ENCODE peak calls at places on chromosomes 4 and X, in six cellular contexts. One of them, this sample, is unnamed.

GRCh38 chrX:19616959-19617358 is 101.7 kb upstream of the MAP3K15 start:
- DNase-seq in right lobe of liver: no peak
- DNase-seq in BE2C: no peak
- DNase-seq in body of pancreas: no peak
- DNase-seq in dorsolateral prefrontal cortex: no peak
- DNase-seq in B cell: no peak
- DNase-seq in this sample: no peak

GRCh38 chr4:152719856-152720556 is 40.2 kb upstream of the TMEM154 start:
- DNase-seq in right lobe of liver: no peak
- DNase-seq in BE2C: no peak
- DNase-seq in body of pancreas: no peak
- DNase-seq in dorsolateral prefrontal cortex: no peak
- DNase-seq in B cell: no peak
- DNase-seq in this sample: no peak

GRCh38 chr4:41506071-41506470 is 31.9 kb upstream of the LIMCH1 start:
- DNase-seq in right lobe of liver: no peak
- DNase-seq in BE2C: no peak
- DNase-seq in body of pancreas: no peak
- DNase-seq in dorsolateral prefrontal cortex: no peak
- DNase-seq in B cell: no peak
- DNase-seq in this sample: no peak

GRCh38 chr4:53855886-53856260 is 208.5 kb downstream of the CHIC2 start:
- DNase-seq in right lobe of liver: no peak
- DNase-seq in BE2C: no peak
- DNase-seq in body of pancreas: no peak
- DNase-seq in dorsolateral prefrontal cortex: no peak
- DNase-seq in B cell: no peak
- DNase-seq in this sample: no peak

GRCh38 chr4:166700592-166700991 is 533.7 kb downstream of the SPOCK3 start:
- DNase-seq in right lobe of liver: no peak
- DNase-seq in BE2C: no peak
- DNase-seq in body of pancreas: no peak
- DNase-seq in dorsolateral prefrontal cortex: no peak
- DNase-seq in B cell: no peak
- DNase-seq in this sample: no peak

GRCh38 chrX:77442728-77443127 is 4.5 kb upstream of the FGF16 start:
- DNase-seq in right lobe of liver: no peak
- DNase-seq in BE2C: no peak
- DNase-seq in body of pancreas: no peak
- DNase-seq in dorsolateral prefrontal cortex: no peak
- DNase-seq in B cell: no peak
- DNase-seq in this sample: no peak

GRCh38 chr4:20623936-20624335 is 76.3 kb upstream of the PACRGL start:
- DNase-seq in right lobe of liver: no peak
- DNase-seq in BE2C: no peak
- DNase-seq in body of pancreas: no peak
- DNase-seq in dorsolateral prefrontal cortex: no peak
- DNase-seq in B cell: no peak
- DNase-seq in this sample: no peak

GRCh38 chr4:153113061-153113837 is 91.0 kb upstream of the TRIM2 start:
- DNase-seq in right lobe of liver: no peak
- DNase-seq in BE2C: no peak
- DNase-seq in body of pancreas: no peak
- DNase-seq in dorsolateral prefrontal cortex: no peak
- DNase-seq in B cell: no peak
- DNase-seq in this sample: no peak

GRCh38 chr4:2837904-2838496 is 5.6 kb upstream of the ADD1 start:
- DNase-seq in right lobe of liver: no peak
- DNase-seq in BE2C: no peak
- DNase-seq in body of pancreas: no peak
- DNase-seq in dorsolateral prefrontal cortex: no peak
- DNase-seq in B cell: peak
- DNase-seq in this sample: no peak

GRCh38 chr4:105622269-105622668 is 69.8 kb downstream of the ARHGEF38 start:
- DNase-seq in right lobe of liver: no peak
- DNase-seq in BE2C: no peak
- DNase-seq in body of pancreas: no peak
- DNase-seq in dorsolateral prefrontal cortex: no peak
- DNase-seq in B cell: no peak
- DNase-seq in this sample: no peak

GRCh38 chrX:19361701-19362100 is 18.0 kb downstream of the PDHA1 start:
- DNase-seq in right lobe of liver: no peak
- DNase-seq in BE2C: no peak
- DNase-seq in body of pancreas: no peak
- DNase-seq in dorsolateral prefrontal cortex: no peak
- DNase-seq in B cell: no peak
- DNase-seq in this sample: no peak

GRCh38 chrX:43971966-43972961 is 926 bp downstream of the NDP start:
- DNase-seq in right lobe of liver: no peak
- DNase-seq in BE2C: no peak
- DNase-seq in body of pancreas: peak
- DNase-seq in dorsolateral prefrontal cortex: no peak
- DNase-seq in B cell: no peak
- DNase-seq in this sample: no peak

GRCh38 chrX:41877167-41877566 is 46.2 kb downstream of the CASK start:
- DNase-seq in right lobe of liver: no peak
- DNase-seq in BE2C: no peak
- DNase-seq in body of pancreas: no peak
- DNase-seq in dorsolateral prefrontal cortex: no peak
- DNase-seq in B cell: no peak
- DNase-seq in this sample: no peak

GRCh38 chrX:15310117-15310516 is 5.3 kb downstream of the ASB11 start:
- DNase-seq in right lobe of liver: no peak
- DNase-seq in BE2C: no peak
- DNase-seq in body of pancreas: peak
- DNase-seq in dorsolateral prefrontal cortex: no peak
- DNase-seq in B cell: no peak
- DNase-seq in this sample: no peak

GRCh38 chr4:1315838-1316536 is 26.3 kb downstream of the MAEA start:
- DNase-seq in right lobe of liver: no peak
- DNase-seq in BE2C: no peak
- DNase-seq in body of pancreas: no peak
- DNase-seq in dorsolateral prefrontal cortex: no peak
- DNase-seq in B cell: no peak
- DNase-seq in this sample: no peak

GRCh38 chr4:8911311-8912088 is 39.9 kb upstream of the HMX1 start:
- DNase-seq in right lobe of liver: peak
- DNase-seq in BE2C: no peak
- DNase-seq in body of pancreas: no peak
- DNase-seq in dorsolateral prefrontal cortex: peak
- DNase-seq in B cell: peak
- DNase-seq in this sample: no peak

GRCh38 chrX:119512145-119512800 is 44.0 kb downstream of the SLC25A5 start:
- DNase-seq in right lobe of liver: peak
- DNase-seq in BE2C: peak
- DNase-seq in body of pancreas: peak
- DNase-seq in dorsolateral prefrontal cortex: no peak
- DNase-seq in B cell: no peak
- DNase-seq in this sample: peak

GRCh38 chrX:153657161-153657560 is 10.2 kb downstream of the DUSP9 start:
- DNase-seq in right lobe of liver: no peak
- DNase-seq in BE2C: no peak
- DNase-seq in body of pancreas: no peak
- DNase-seq in dorsolateral prefrontal cortex: no peak
- DNase-seq in B cell: no peak
- DNase-seq in this sample: no peak

GRCh38 chrX:153659268-153659667 is 12.3 kb downstream of the DUSP9 start:
- DNase-seq in right lobe of liver: no peak
- DNase-seq in BE2C: no peak
- DNase-seq in body of pancreas: no peak
- DNase-seq in dorsolateral prefrontal cortex: no peak
- DNase-seq in B cell: no peak
- DNase-seq in this sample: no peak

GRCh38 chrX:153665726-153666306 is 7.8 kb downstream of the PNCK start:
- DNase-seq in right lobe of liver: no peak
- DNase-seq in BE2C: no peak
- DNase-seq in body of pancreas: no peak
- DNase-seq in dorsolateral prefrontal cortex: no peak
- DNase-seq in B cell: no peak
- DNase-seq in this sample: no peak

GRCh38 chrX:153667281-153667831 is 6.3 kb downstream of the PNCK start:
- DNase-seq in right lobe of liver: no peak
- DNase-seq in BE2C: no peak
- DNase-seq in body of pancreas: no peak
- DNase-seq in dorsolateral prefrontal cortex: no peak
- DNase-seq in B cell: no peak
- DNase-seq in this sample: no peak

DNA sequence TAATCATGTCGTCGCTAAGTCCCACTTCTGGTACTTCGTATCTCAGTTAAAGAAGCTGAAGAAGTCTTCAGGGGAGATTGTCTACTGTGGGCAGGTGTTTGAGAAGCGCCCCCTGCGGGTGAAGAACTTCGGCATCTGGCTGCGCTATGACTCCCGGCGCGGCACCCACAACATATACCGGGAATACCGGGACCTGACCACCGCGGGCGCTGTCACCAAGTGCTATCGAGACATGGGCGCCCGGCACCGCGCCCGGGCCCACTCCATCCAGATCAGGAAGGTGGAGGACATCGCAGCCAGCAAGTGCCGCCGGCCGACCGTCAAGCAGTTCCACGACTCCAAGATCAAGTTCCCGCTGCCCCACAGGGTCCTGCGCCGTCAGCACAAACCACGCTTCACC is 11.3 kb downstream of the PNCK start:
- DNase-seq in right lobe of liver: peak
- DNase-seq in BE2C: peak
- DNase-seq in body of pancreas: peak
- DNase-seq in dorsolateral prefrontal cortex: no peak
- DNase-seq in B cell: no peak
- DNase-seq in this sample: no peak
- TF ChIP-seq CTCF in right lobe of liver: peak
- TF ChIP-seq CTCF in BE2C: peak
- TF ChIP-seq CTCF in body of pancreas: peak
- TF ChIP-seq CTCF in dorsolateral prefrontal cortex: peak
- TF ChIP-seq CTCF in B cell: peak
- TF ChIP-seq CTCF in this sample: peak

GRCh38 chr4:125750399-125750798 is 435.6 kb downstream of the FAT4 start:
- DNase-seq in right lobe of liver: no peak
- DNase-seq in BE2C: no peak
- DNase-seq in body of pancreas: no peak
- DNase-seq in dorsolateral prefrontal cortex: no peak
- DNase-seq in B cell: no peak
- DNase-seq in this sample: no peak

GRCh38 chr4:125744891-125745364 is 430.2 kb downstream of the FAT4 start:
- DNase-seq in right lobe of liver: no peak
- DNase-seq in BE2C: no peak
- DNase-seq in body of pancreas: no peak
- DNase-seq in dorsolateral prefrontal cortex: no peak
- DNase-seq in B cell: no peak
- DNase-seq in this sample: no peak

GRCh38 chr4:125750827-125751466 is 436.2 kb downstream of the FAT4 start:
- DNase-seq in right lobe of liver: no peak
- DNase-seq in BE2C: peak
- DNase-seq in body of pancreas: peak
- DNase-seq in dorsolateral prefrontal cortex: no peak
- DNase-seq in B cell: no peak
- DNase-seq in this sample: no peak

GRCh38 chr4:125749354-125749753 is 434.6 kb downstream of the FAT4 start:
- DNase-seq in right lobe of liver: no peak
- DNase-seq in BE2C: no peak
- DNase-seq in body of pancreas: no peak
- DNase-seq in dorsolateral prefrontal cortex: no peak
- DNase-seq in B cell: no peak
- DNase-seq in this sample: no peak
- TF ChIP-seq CTCF in right lobe of liver: no peak
- TF ChIP-seq CTCF in BE2C: no peak
- TF ChIP-seq CTCF in body of pancreas: no peak
- TF ChIP-seq CTCF in dorsolateral prefrontal cortex: no peak
- TF ChIP-seq CTCF in B cell: peak
- TF ChIP-seq CTCF in this sample: no peak

DNA sequence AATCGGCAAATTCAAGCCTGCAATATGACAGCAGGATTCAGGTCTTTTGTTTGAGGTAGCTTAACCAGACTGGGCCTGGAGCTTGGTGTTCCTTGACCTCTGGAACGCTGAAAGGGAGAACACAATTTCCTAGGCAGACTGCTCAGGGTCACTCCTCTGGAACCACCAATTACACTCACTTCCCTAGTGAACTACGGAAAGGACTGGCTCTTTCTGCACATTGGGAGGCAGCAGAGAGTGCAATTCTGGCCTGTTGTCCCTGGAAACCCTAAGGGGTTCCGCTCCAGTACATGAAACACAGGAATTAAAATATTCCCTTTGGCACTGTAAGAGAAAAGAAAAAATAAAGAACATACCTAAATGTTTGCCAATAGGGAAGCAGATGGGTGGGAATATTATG is 58.6 kb downstream of the GPC3 start:
- DNase-seq in right lobe of liver: no peak
- DNase-seq in BE2C: no peak
- DNase-seq in body of pancreas: no peak
- DNase-seq in dorsolateral prefrontal cortex: no peak
- DNase-seq in B cell: no peak
- DNase-seq in this sample: no peak
- TF ChIP-seq CTCF in right lobe of liver: no peak
- TF ChIP-seq CTCF in BE2C: no peak
- TF ChIP-seq CTCF in body of pancreas: no peak
- TF ChIP-seq CTCF in dorsolateral prefrontal cortex: no peak
- TF ChIP-seq CTCF in B cell: no peak
- TF ChIP-seq CTCF in this sample: no peak

DNA sequence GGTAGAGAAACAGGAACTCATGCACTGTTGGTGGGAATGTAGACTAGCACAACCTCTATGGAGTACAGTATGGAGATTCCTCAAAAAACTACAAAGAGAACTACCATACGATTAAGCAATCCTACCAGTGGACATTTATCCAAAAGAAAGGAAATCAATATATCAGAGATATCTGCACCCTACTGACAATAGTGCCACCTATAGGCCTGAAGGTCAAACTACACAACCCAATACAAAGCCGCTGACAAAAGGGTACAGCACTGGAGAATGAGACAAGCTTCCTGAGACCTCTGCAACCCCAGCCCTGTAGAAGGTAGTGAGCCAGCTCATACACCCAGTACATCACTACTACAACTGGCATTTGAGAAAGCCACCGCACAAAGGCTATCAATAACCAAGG is 67.1 kb downstream of the CBR4 start:
- DNase-seq in right lobe of liver: no peak
- DNase-seq in BE2C: no peak
- DNase-seq in body of pancreas: no peak
- DNase-seq in dorsolateral prefrontal cortex: no peak
- DNase-seq in B cell: no peak
- DNase-seq in this sample: no peak
- TF ChIP-seq CTCF in right lobe of liver: peak
- TF ChIP-seq CTCF in BE2C: peak
- TF ChIP-seq CTCF in body of pancreas: no peak
- TF ChIP-seq CTCF in dorsolateral prefrontal cortex: no peak
- TF ChIP-seq CTCF in B cell: peak
- TF ChIP-seq CTCF in this sample: peak

DNA sequence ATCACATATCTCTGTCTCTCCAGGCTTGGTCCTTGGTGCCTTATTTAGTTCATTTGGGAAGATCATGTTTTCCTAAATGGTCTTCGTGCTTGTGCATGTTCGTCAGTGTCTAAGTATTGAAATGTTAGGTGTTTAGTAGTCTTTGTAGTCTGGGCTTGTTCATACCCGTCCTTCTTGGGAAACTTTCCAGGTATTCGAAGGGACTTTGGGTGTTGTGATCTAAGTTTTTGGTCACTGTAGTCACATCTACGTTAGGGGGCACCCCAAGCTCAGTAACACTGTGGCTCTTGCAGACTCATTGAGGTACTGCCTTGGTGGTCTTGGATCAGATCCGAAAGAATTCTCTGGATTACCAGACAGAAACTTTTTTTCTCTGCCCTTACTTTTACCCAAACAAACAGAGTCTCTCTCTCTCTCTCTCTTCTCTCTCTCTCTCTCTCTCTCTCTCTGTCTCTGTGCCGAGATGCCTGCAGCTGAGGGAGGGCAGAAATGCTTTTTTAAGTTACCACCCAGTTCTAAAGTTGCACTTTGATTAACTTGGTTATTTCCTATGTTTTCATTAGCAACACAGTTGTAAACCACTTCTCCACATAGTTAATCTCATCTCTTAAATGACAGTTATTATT is 67.6 kb upstream of the SLC7A3 start:
- DNase-seq in right lobe of liver: no peak
- DNase-seq in BE2C: peak
- DNase-seq in body of pancreas: peak
- DNase-seq in dorsolateral prefrontal cortex: no peak
- DNase-seq in B cell: no peak
- DNase-seq in this sample: no peak
- TF ChIP-seq CTCF in right lobe of liver: no peak
- TF ChIP-seq CTCF in BE2C: peak
- TF ChIP-seq CTCF in body of pancreas: no peak
- TF ChIP-seq CTCF in dorsolateral prefrontal cortex: peak
- TF ChIP-seq CTCF in B cell: no peak
- TF ChIP-seq CTCF in this sample: peak